ENCODE peak calls at places on chromosome 4, in nine cellular contexts. One of them, this sample, is unnamed.

GRCh38 chr4:178347091-178347490 is 904.9 kb upstream of the AGA start:
- DNase-seq in iris pigment epithelial cell: no peak
- DNase-seq in kidney: no peak
- DNase-seq in anterior cingulate cortex: no peak
- DNase-seq in stimulated activated naive CD8-positive, alpha-beta T cell treated with anti-CD3 and anti-CD28 coated beads, Interleukin-15, amount 100 ng/mL, for 72 hours: no peak
- DNase-seq in mucosa of gallbladder: no peak
- DNase-seq in stimulated activated CD4-positive, alpha-beta T cell treated with anti-CD3 and anti-CD28 coated beads, Interleukin-12 subunit alpha, Interleukin-12 subunit beta, amount 100 ng/mL, for 24 hours: no peak
- DNase-seq in H9: no peak
- DNase-seq in hepatocyte: no peak
- DNase-seq in this sample: no peak

GRCh38 chr4:98641393-98641792 is 17.0 kb downstream of the TSPAN5 start:
- DNase-seq in anterior cingulate cortex: no peak
- DNase-seq in iris pigment epithelial cell: no peak
- DNase-seq in H9: no peak
- DNase-seq in hepatocyte: no peak
- DNase-seq in mucosa of gallbladder: no peak
- DNase-seq in stimulated activated naive CD8-positive, alpha-beta T cell treated with anti-CD3 and anti-CD28 coated beads, Interleukin-15, amount 100 ng/mL, for 72 hours: no peak
- DNase-seq in stimulated activated CD4-positive, alpha-beta T cell treated with anti-CD3 and anti-CD28 coated beads, Interleukin-12 subunit alpha, Interleukin-12 subunit beta, amount 100 ng/mL, for 24 hours: no peak
- DNase-seq in kidney: no peak
- DNase-seq in this sample: no peak

GRCh38 chr4:72136429-72136828 is 104.6 kb downstream of the NPFFR2 start:
- DNase-seq in H9: peak
- DNase-seq in mucosa of gallbladder: no peak
- DNase-seq in iris pigment epithelial cell: peak
- DNase-seq in stimulated activated CD4-positive, alpha-beta T cell treated with anti-CD3 and anti-CD28 coated beads, Interleukin-12 subunit alpha, Interleukin-12 subunit beta, amount 100 ng/mL, for 24 hours: no peak
- DNase-seq in anterior cingulate cortex: no peak
- DNase-seq in kidney: no peak
- DNase-seq in hepatocyte: no peak
- DNase-seq in stimulated activated naive CD8-positive, alpha-beta T cell treated with anti-CD3 and anti-CD28 coated beads, Interleukin-15, amount 100 ng/mL, for 72 hours: no peak
- DNase-seq in this sample: no peak

GRCh38 chr4:99202536-99202935 is 16.5 kb downstream of the ADH6 start:
- DNase-seq in hepatocyte: no peak
- DNase-seq in kidney: no peak
- DNase-seq in iris pigment epithelial cell: peak
- DNase-seq in mucosa of gallbladder: peak
- DNase-seq in H9: no peak
- DNase-seq in stimulated activated naive CD8-positive, alpha-beta T cell treated with anti-CD3 and anti-CD28 coated beads, Interleukin-15, amount 100 ng/mL, for 72 hours: no peak
- DNase-seq in anterior cingulate cortex: no peak
- DNase-seq in stimulated activated CD4-positive, alpha-beta T cell treated with anti-CD3 and anti-CD28 coated beads, Interleukin-12 subunit alpha, Interleukin-12 subunit beta, amount 100 ng/mL, for 24 hours: no peak
- DNase-seq in this sample: no peak

GRCh38 chr4:28443786-28444412 is 1583.3 kb downstream of the STIM2 start:
- DNase-seq in anterior cingulate cortex: no peak
- DNase-seq in stimulated activated naive CD8-positive, alpha-beta T cell treated with anti-CD3 and anti-CD28 coated beads, Interleukin-15, amount 100 ng/mL, for 72 hours: no peak
- DNase-seq in iris pigment epithelial cell: no peak
- DNase-seq in kidney: no peak
- DNase-seq in hepatocyte: peak
- DNase-seq in stimulated activated CD4-positive, alpha-beta T cell treated with anti-CD3 and anti-CD28 coated beads, Interleukin-12 subunit alpha, Interleukin-12 subunit beta, amount 100 ng/mL, for 24 hours: no peak
- DNase-seq in mucosa of gallbladder: no peak
- DNase-seq in H9: peak
- DNase-seq in this sample: no peak

GRCh38 chr4:20813698-20814097 is 113.4 kb downstream of the PACRGL start:
- DNase-seq in stimulated activated naive CD8-positive, alpha-beta T cell treated with anti-CD3 and anti-CD28 coated beads, Interleukin-15, amount 100 ng/mL, for 72 hours: no peak
- DNase-seq in hepatocyte: no peak
- DNase-seq in mucosa of gallbladder: no peak
- DNase-seq in kidney: no peak
- DNase-seq in iris pigment epithelial cell: no peak
- DNase-seq in anterior cingulate cortex: peak
- DNase-seq in stimulated activated CD4-positive, alpha-beta T cell treated with anti-CD3 and anti-CD28 coated beads, Interleukin-12 subunit alpha, Interleukin-12 subunit beta, amount 100 ng/mL, for 24 hours: no peak
- DNase-seq in H9: no peak
- DNase-seq in this sample: no peak

GRCh38 chr4:169899295-169899694 is 126.9 kb downstream of the MFAP3L start:
- DNase-seq in stimulated activated CD4-positive, alpha-beta T cell treated with anti-CD3 and anti-CD28 coated beads, Interleukin-12 subunit alpha, Interleukin-12 subunit beta, amount 100 ng/mL, for 24 hours: no peak
- DNase-seq in kidney: no peak
- DNase-seq in iris pigment epithelial cell: peak
- DNase-seq in mucosa of gallbladder: no peak
- DNase-seq in stimulated activated naive CD8-positive, alpha-beta T cell treated with anti-CD3 and anti-CD28 coated beads, Interleukin-15, amount 100 ng/mL, for 72 hours: no peak
- DNase-seq in H9: no peak
- DNase-seq in anterior cingulate cortex: no peak
- DNase-seq in hepatocyte: no peak
- DNase-seq in this sample: no peak

GRCh38 chr4:177012918-177013545 is 220.3 kb upstream of the VEGFC start:
- DNase-seq in mucosa of gallbladder: no peak
- DNase-seq in iris pigment epithelial cell: no peak
- DNase-seq in H9: no peak
- DNase-seq in stimulated activated naive CD8-positive, alpha-beta T cell treated with anti-CD3 and anti-CD28 coated beads, Interleukin-15, amount 100 ng/mL, for 72 hours: no peak
- DNase-seq in anterior cingulate cortex: no peak
- DNase-seq in hepatocyte: no peak
- DNase-seq in kidney: no peak
- DNase-seq in stimulated activated CD4-positive, alpha-beta T cell treated with anti-CD3 and anti-CD28 coated beads, Interleukin-12 subunit alpha, Interleukin-12 subunit beta, amount 100 ng/mL, for 24 hours: no peak
- DNase-seq in this sample: no peak

GRCh38 chr4:4418676-4419370 is 31.9 kb downstream of the NSG1 start:
- DNase-seq in H9: peak
- DNase-seq in anterior cingulate cortex: no peak
- DNase-seq in iris pigment epithelial cell: no peak
- DNase-seq in mucosa of gallbladder: no peak
- DNase-seq in hepatocyte: no peak
- DNase-seq in kidney: peak
- DNase-seq in stimulated activated naive CD8-positive, alpha-beta T cell treated with anti-CD3 and anti-CD28 coated beads, Interleukin-15, amount 100 ng/mL, for 72 hours: no peak
- DNase-seq in stimulated activated CD4-positive, alpha-beta T cell treated with anti-CD3 and anti-CD28 coated beads, Interleukin-12 subunit alpha, Interleukin-12 subunit beta, amount 100 ng/mL, for 24 hours: no peak
- DNase-seq in this sample: peak

GRCh38 chr4:9765091-9765490 is 16.3 kb upstream of the DRD5 start:
- DNase-seq in hepatocyte: peak
- DNase-seq in kidney: no peak
- DNase-seq in H9: peak
- DNase-seq in stimulated activated CD4-positive, alpha-beta T cell treated with anti-CD3 and anti-CD28 coated beads, Interleukin-12 subunit alpha, Interleukin-12 subunit beta, amount 100 ng/mL, for 24 hours: no peak
- DNase-seq in mucosa of gallbladder: peak
- DNase-seq in anterior cingulate cortex: peak
- DNase-seq in stimulated activated naive CD8-positive, alpha-beta T cell treated with anti-CD3 and anti-CD28 coated beads, Interleukin-15, amount 100 ng/mL, for 72 hours: peak
- DNase-seq in iris pigment epithelial cell: peak
- DNase-seq in this sample: no peak

GRCh38 chr4:181967401-181967800 is 275.8 kb upstream of the TENM3 start:
- DNase-seq in H9: no peak
- DNase-seq in iris pigment epithelial cell: no peak
- DNase-seq in hepatocyte: no peak
- DNase-seq in mucosa of gallbladder: no peak
- DNase-seq in stimulated activated naive CD8-positive, alpha-beta T cell treated with anti-CD3 and anti-CD28 coated beads, Interleukin-15, amount 100 ng/mL, for 72 hours: no peak
- DNase-seq in stimulated activated CD4-positive, alpha-beta T cell treated with anti-CD3 and anti-CD28 coated beads, Interleukin-12 subunit alpha, Interleukin-12 subunit beta, amount 100 ng/mL, for 24 hours: no peak
- DNase-seq in anterior cingulate cortex: no peak
- DNase-seq in kidney: no peak
- DNase-seq in this sample: no peak

GRCh38 chr4:15675363-15675762 is 6.3 kb upstream of the FAM200B start:
- DNase-seq in stimulated activated naive CD8-positive, alpha-beta T cell treated with anti-CD3 and anti-CD28 coated beads, Interleukin-15, amount 100 ng/mL, for 72 hours: no peak
- DNase-seq in kidney: no peak
- DNase-seq in iris pigment epithelial cell: no peak
- DNase-seq in H9: no peak
- DNase-seq in anterior cingulate cortex: no peak
- DNase-seq in mucosa of gallbladder: no peak
- DNase-seq in stimulated activated CD4-positive, alpha-beta T cell treated with anti-CD3 and anti-CD28 coated beads, Interleukin-12 subunit alpha, Interleukin-12 subunit beta, amount 100 ng/mL, for 24 hours: no peak
- DNase-seq in hepatocyte: no peak
- DNase-seq in this sample: no peak

GRCh38 chr4:23005691-23006090 is 313.0 kb downstream of the GBA3 start:
- DNase-seq in hepatocyte: no peak
- DNase-seq in mucosa of gallbladder: no peak
- DNase-seq in kidney: no peak
- DNase-seq in stimulated activated CD4-positive, alpha-beta T cell treated with anti-CD3 and anti-CD28 coated beads, Interleukin-12 subunit alpha, Interleukin-12 subunit beta, amount 100 ng/mL, for 24 hours: no peak
- DNase-seq in stimulated activated naive CD8-positive, alpha-beta T cell treated with anti-CD3 and anti-CD28 coated beads, Interleukin-15, amount 100 ng/mL, for 72 hours: no peak
- DNase-seq in iris pigment epithelial cell: no peak
- DNase-seq in anterior cingulate cortex: no peak
- DNase-seq in H9: no peak
- DNase-seq in this sample: no peak

GRCh38 chr4:47642985-47643745 is 158.1 kb downstream of the ATP10D start:
- DNase-seq in stimulated activated CD4-positive, alpha-beta T cell treated with anti-CD3 and anti-CD28 coated beads, Interleukin-12 subunit alpha, Interleukin-12 subunit beta, amount 100 ng/mL, for 24 hours: no peak
- DNase-seq in mucosa of gallbladder: no peak
- DNase-seq in H9: no peak
- DNase-seq in anterior cingulate cortex: no peak
- DNase-seq in stimulated activated naive CD8-positive, alpha-beta T cell treated with anti-CD3 and anti-CD28 coated beads, Interleukin-15, amount 100 ng/mL, for 72 hours: no peak
- DNase-seq in iris pigment epithelial cell: peak
- DNase-seq in hepatocyte: no peak
- DNase-seq in kidney: no peak
- DNase-seq in this sample: no peak

GRCh38 chr4:8009710-8010534 is 70.3 kb upstream of the AFAP1 start:
- DNase-seq in hepatocyte: no peak
- DNase-seq in stimulated activated naive CD8-positive, alpha-beta T cell treated with anti-CD3 and anti-CD28 coated beads, Interleukin-15, amount 100 ng/mL, for 72 hours: no peak
- DNase-seq in H9: no peak
- DNase-seq in stimulated activated CD4-positive, alpha-beta T cell treated with anti-CD3 and anti-CD28 coated beads, Interleukin-12 subunit alpha, Interleukin-12 subunit beta, amount 100 ng/mL, for 24 hours: no peak
- DNase-seq in kidney: no peak
- DNase-seq in mucosa of gallbladder: peak
- DNase-seq in iris pigment epithelial cell: no peak
- DNase-seq in anterior cingulate cortex: no peak
- DNase-seq in this sample: no peak

GRCh38 chr4:27702710-27703431 is 842.2 kb downstream of the STIM2 start:
- DNase-seq in mucosa of gallbladder: no peak
- DNase-seq in anterior cingulate cortex: peak
- DNase-seq in kidney: no peak
- DNase-seq in H9: peak
- DNase-seq in iris pigment epithelial cell: peak
- DNase-seq in hepatocyte: peak
- DNase-seq in stimulated activated CD4-positive, alpha-beta T cell treated with anti-CD3 and anti-CD28 coated beads, Interleukin-12 subunit alpha, Interleukin-12 subunit beta, amount 100 ng/mL, for 24 hours: no peak
- DNase-seq in stimulated activated naive CD8-positive, alpha-beta T cell treated with anti-CD3 and anti-CD28 coated beads, Interleukin-15, amount 100 ng/mL, for 72 hours: no peak
- DNase-seq in this sample: no peak

GRCh38 chr4:3387943-3388348 is 53.8 kb upstream of the HGFAC start:
- DNase-seq in mucosa of gallbladder: peak
- DNase-seq in anterior cingulate cortex: peak
- DNase-seq in iris pigment epithelial cell: peak
- DNase-seq in stimulated activated naive CD8-positive, alpha-beta T cell treated with anti-CD3 and anti-CD28 coated beads, Interleukin-15, amount 100 ng/mL, for 72 hours: no peak
- DNase-seq in kidney: peak
- DNase-seq in stimulated activated CD4-positive, alpha-beta T cell treated with anti-CD3 and anti-CD28 coated beads, Interleukin-12 subunit alpha, Interleukin-12 subunit beta, amount 100 ng/mL, for 24 hours: no peak
- DNase-seq in hepatocyte: no peak
- DNase-seq in H9: no peak
- DNase-seq in this sample: no peak

GRCh38 chr4:145772347-145772746 is 92.4 kb downstream of the C4orf51 start:
- DNase-seq in iris pigment epithelial cell: no peak
- DNase-seq in stimulated activated naive CD8-positive, alpha-beta T cell treated with anti-CD3 and anti-CD28 coated beads, Interleukin-15, amount 100 ng/mL, for 72 hours: no peak
- DNase-seq in mucosa of gallbladder: no peak
- DNase-seq in anterior cingulate cortex: no peak
- DNase-seq in stimulated activated CD4-positive, alpha-beta T cell treated with anti-CD3 and anti-CD28 coated beads, Interleukin-12 subunit alpha, Interleukin-12 subunit beta, amount 100 ng/mL, for 24 hours: no peak
- DNase-seq in H9: no peak
- DNase-seq in kidney: no peak
- DNase-seq in hepatocyte: no peak
- DNase-seq in this sample: no peak

GRCh38 chr4:33658971-33659370 is 2585.3 kb downstream of the ARAP2 start:
- DNase-seq in stimulated activated CD4-positive, alpha-beta T cell treated with anti-CD3 and anti-CD28 coated beads, Interleukin-12 subunit alpha, Interleukin-12 subunit beta, amount 100 ng/mL, for 24 hours: no peak
- DNase-seq in H9: no peak
- DNase-seq in mucosa of gallbladder: no peak
- DNase-seq in hepatocyte: no peak
- DNase-seq in kidney: no peak
- DNase-seq in anterior cingulate cortex: no peak
- DNase-seq in iris pigment epithelial cell: no peak
- DNase-seq in stimulated activated naive CD8-positive, alpha-beta T cell treated with anti-CD3 and anti-CD28 coated beads, Interleukin-15, amount 100 ng/mL, for 72 hours: no peak
- DNase-seq in this sample: no peak

GRCh38 chr4:122873752-122874151 is 47.1 kb downstream of the FGF2 start:
- DNase-seq in kidney: no peak
- DNase-seq in hepatocyte: peak
- DNase-seq in stimulated activated naive CD8-positive, alpha-beta T cell treated with anti-CD3 and anti-CD28 coated beads, Interleukin-15, amount 100 ng/mL, for 72 hours: no peak
- DNase-seq in stimulated activated CD4-positive, alpha-beta T cell treated with anti-CD3 and anti-CD28 coated beads, Interleukin-12 subunit alpha, Interleukin-12 subunit beta, amount 100 ng/mL, for 24 hours: no peak
- DNase-seq in mucosa of gallbladder: no peak
- DNase-seq in iris pigment epithelial cell: peak
- DNase-seq in anterior cingulate cortex: no peak
- DNase-seq in H9: no peak
- DNase-seq in this sample: no peak

GRCh38 chr4:104128031-104128849 is 366.5 kb downstream of the CXXC4 start:
- DNase-seq in mucosa of gallbladder: no peak
- DNase-seq in stimulated activated CD4-positive, alpha-beta T cell treated with anti-CD3 and anti-CD28 coated beads, Interleukin-12 subunit alpha, Interleukin-12 subunit beta, amount 100 ng/mL, for 24 hours: no peak
- DNase-seq in kidney: no peak
- DNase-seq in stimulated activated naive CD8-positive, alpha-beta T cell treated with anti-CD3 and anti-CD28 coated beads, Interleukin-15, amount 100 ng/mL, for 72 hours: no peak
- DNase-seq in H9: no peak
- DNase-seq in hepatocyte: no peak
- DNase-seq in anterior cingulate cortex: no peak
- DNase-seq in iris pigment epithelial cell: no peak
- DNase-seq in this sample: no peak

This sample was measured in chondrocyte.